ENCODE peak calls at places on chromosomes 5 and 9, in nine cellular contexts. M is lower lobe of right lung, Z is choroid plexus epithelial cell, R is astrocyte of the spinal cord, W is esophagus squamous epithelium, E is left ventricle myocardium inferior, O is lung, K is prostate gland, Y is uterus. N is an unnamed sample.

GRCh38 chr9:97786341-97786740 is 66.7 kb upstream of the FOXE1 start:
- DNase-seq in M (no peak), Z (peak; percentile 19), R (peak; percentile 20), W (no peak), E (no peak), O (no peak), K (no peak), Y (no peak), N (no peak)

GRCh38 chr9:130765135-130766030 is 69.7 kb upstream of the ABL1 start:
- DNase-seq in M (no peak), Z (no peak), R (peak; percentile 55), W (no peak), E (no peak), O (no peak), K (no peak), Y (no peak), N (no peak)

GRCh38 chr9:112529316-112529715 is 42.7 kb downstream of the KIAA1958 start:
- DNase-seq in M (no peak), Z (no peak), R (no peak), W (no peak), E (no peak), O (no peak), K (no peak), Y (no peak), N (no peak)

GRCh38 chr9:133907302-133907880 is 84.7 kb downstream of the VAV2 start:
- DNase-seq in M (no peak), Z (no peak), R (no peak), W (no peak), E (no peak), O (no peak), K (no peak), Y (no peak), N (no peak)

GRCh38 chr9:131656356-131657030 is 83.4 kb downstream of the RAPGEF1 start:
- DNase-seq in M (peak; percentile 93), Z (no peak), R (no peak), W (peak; percentile 62), E (peak; percentile 67), O (peak; percentile 81), K (peak; percentile 36), Y (no peak), N (no peak)

GRCh38 chr5:73180561-73180960 is 7.6 kb downstream of the TMEM174 start:
- DNase-seq in M (no peak), Z (peak; percentile 47), R (peak; percentile 28), W (no peak), E (no peak), O (no peak), K (no peak), Y (no peak), N (peak; percentile 26)

GRCh38 chr5:178998441-178998840 is 3.3 kb upstream of the GRM6 start:
- DNase-seq in M (no peak), Z (no peak), R (no peak), W (no peak), E (no peak), O (no peak), K (no peak), Y (no peak), N (no peak)

GRCh38 chr9:74006935-74007334 is 490.2 kb upstream of the RORB start:
- DNase-seq in M (no peak), Z (peak; percentile 74), R (peak; percentile 23), W (no peak), E (no peak), O (no peak), K (no peak), Y (no peak), N (no peak)

GRCh38 chr5:95733100-95733499 is 2.0 kb downstream of the RHOBTB3 start:
- DNase-seq in M (no peak), Z (no peak), R (peak; percentile 28), W (no peak), E (no peak), O (no peak), K (no peak), Y (no peak), N (no peak)
- H3K4me3 ChIP-seq in M (peak overlapping the region; percentile 74), Z (peak overlapping the region; percentile 70), R (peak overlapping the region; percentile 90), W (peak overlapping the region; percentile 87), E (peak overlapping the region; percentile 89), O (no peak overlapping the region), K (peak overlapping the region; percentile 91), Y (peak overlapping the region; percentile 64), N (peak overlapping the region; percentile 83)

DNA sequence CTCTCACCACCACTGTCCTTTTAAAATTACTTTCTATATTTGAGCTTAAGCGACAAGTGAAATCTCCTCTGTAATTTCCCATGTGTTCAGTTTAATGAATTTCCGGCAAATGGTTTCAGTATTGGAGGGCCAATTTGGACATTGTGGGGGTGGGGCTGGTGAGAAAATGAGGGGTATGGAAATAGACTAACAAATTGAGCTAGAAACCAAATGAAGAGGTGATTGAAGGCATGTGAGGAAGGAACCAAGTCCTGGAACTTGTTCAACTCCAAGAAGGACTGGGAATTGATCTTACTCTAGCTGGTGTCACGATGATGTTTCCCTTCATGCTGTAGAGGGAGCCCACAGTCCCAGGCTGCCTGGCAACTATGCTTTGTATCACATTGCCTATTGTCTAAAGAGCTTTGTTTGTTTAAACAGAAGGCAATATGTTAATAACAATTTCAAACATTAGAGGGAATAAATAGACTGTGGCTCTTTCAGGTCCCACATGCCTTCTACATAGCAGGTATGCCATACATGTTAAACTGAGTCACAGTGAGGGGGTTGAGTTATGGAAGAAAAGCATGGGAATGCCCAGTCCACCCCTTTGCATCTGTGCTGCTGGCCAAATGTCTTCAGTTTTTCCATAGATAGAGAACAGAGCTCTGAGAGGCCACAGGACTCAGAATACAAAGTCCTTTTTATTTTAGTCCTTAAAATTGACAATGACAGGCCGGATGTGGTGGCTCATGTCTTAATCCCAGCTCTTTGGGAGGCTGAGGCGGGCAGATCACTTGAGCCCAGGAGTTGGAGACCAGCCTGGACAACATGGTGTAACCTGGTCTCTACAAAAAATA is 25.0 kb upstream of the MATR3 start:
- DNase-seq in M (no peak), Z (no peak), R (no peak), W (no peak), E (no peak), O (no peak), K (no peak), Y (no peak), N (no peak)
- TF ChIP-seq CTCF in M (peak; percentile 10), Z (peak; percentile 31), R (no peak), W (no peak), E (peak; percentile 19), O (no peak), K (no peak), Y (no peak), N (no peak)

GRCh38 chr9:14433841-14434511 is 120.0 kb upstream of the NFIB start:
- DNase-seq in M (no peak), Z (peak; percentile 86), R (peak; percentile 73), W (no peak), E (no peak), O (no peak), K (no peak), Y (peak; percentile 44), N (peak; percentile 65)

GRCh38 chr9:14437336-14438231 is 123.6 kb upstream of the NFIB start:
- DNase-seq in M (no peak), Z (no peak), R (no peak), W (no peak), E (no peak), O (no peak), K (no peak), Y (peak; percentile 18), N (no peak)

GRCh38 chr9:14435871-14436270 is 121.9 kb upstream of the NFIB start:
- DNase-seq in M (no peak), Z (no peak), R (no peak), W (no peak), E (no peak), O (no peak), K (no peak), Y (no peak), N (no peak)

GRCh38 chr9:14434971-14435718 is 121.2 kb upstream of the NFIB start:
- DNase-seq in M (no peak), Z (no peak), R (no peak), W (no peak), E (no peak), O (no peak), K (no peak), Y (no peak), N (no peak)

DNA sequence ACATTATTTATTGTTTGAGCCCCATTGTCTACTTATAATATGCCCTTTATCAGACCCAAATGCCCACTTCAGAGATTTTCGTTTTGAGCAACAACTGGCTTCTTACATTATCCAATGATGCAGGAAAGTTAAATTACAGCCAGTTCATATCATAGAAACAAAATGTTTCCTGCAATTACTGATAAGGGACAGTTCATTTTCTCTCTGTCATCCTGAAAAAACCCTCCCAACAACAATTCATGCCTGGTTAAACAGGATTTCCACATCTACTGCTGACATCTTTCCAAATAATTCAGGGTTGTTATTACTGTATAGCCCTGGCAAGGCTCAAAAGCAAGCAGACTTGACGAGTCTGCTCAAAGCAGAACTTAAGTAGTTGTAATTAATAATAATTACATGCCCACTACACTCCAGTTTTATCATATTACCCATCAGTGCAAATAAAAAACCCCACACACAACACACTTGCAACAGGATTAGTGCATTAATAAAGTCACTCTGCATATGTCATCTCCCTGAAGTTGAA is 119.4 kb upstream of the NFIB start:
- DNase-seq in M (no peak), Z (peak; percentile 23), R (no peak), W (no peak), E (no peak), O (no peak), K (no peak), Y (no peak), N (no peak)
- H3K4me3 ChIP-seq in M (peak overlapping the region; percentile 5), Z (no peak overlapping the region), R (no peak overlapping the region), W (no peak overlapping the region), E (peak overlapping the region; percentile 3), O (no peak overlapping the region), K (no peak overlapping the region), Y (no peak overlapping the region), N (no peak overlapping the region)

GRCh38 chr5:151703780-151704179 is 17.1 kb upstream of the SPARC start:
- DNase-seq in M (no peak), Z (no peak), R (no peak), W (no peak), E (no peak), O (no peak), K (no peak), Y (no peak), N (no peak)

GRCh38 chr5:151706906-151707305 is 20.2 kb upstream of the SPARC start:
- DNase-seq in M (no peak), Z (no peak), R (no peak), W (no peak), E (no peak), O (no peak), K (no peak), Y (no peak), N (no peak)

GRCh38 chr5:151709109-151709735 is 22.5 kb upstream of the SPARC start:
- DNase-seq in M (no peak), Z (no peak), R (no peak), W (no peak), E (no peak), O (no peak), K (no peak), Y (no peak), N (no peak)

GRCh38 chr5:151708126-151708525 is 21.4 kb upstream of the SPARC start:
- DNase-seq in M (no peak), Z (peak; percentile 31), R (no peak), W (no peak), E (no peak), O (no peak), K (no peak), Y (no peak), N (no peak)

GRCh38 chr5:151707566-151707965 is 20.9 kb upstream of the SPARC start:
- DNase-seq in M (no peak), Z (peak; percentile 26), R (no peak), W (no peak), E (no peak), O (no peak), K (no peak), Y (no peak), N (no peak)
- TF ChIP-seq CTCF in M (no peak), Z (peak; percentile 11), R (no peak), W (no peak), E (no peak), O (no peak), K (no peak), Y (no peak), N (no peak)

GRCh38 chr5:2289380-2289779 is 406.7 kb upstream of the IRX4 start:
- DNase-seq in M (no peak), Z (no peak), R (no peak), W (no peak), E (no peak), O (no peak), K (no peak), Y (no peak), N (no peak)
- H3K4me3 ChIP-seq in M (no peak overlapping the region), Z (no peak overlapping the region), R (no peak overlapping the region), W (no peak overlapping the region), E (no peak overlapping the region), O (no peak overlapping the region), K (no peak overlapping the region), Y (no peak overlapping the region), N (no peak overlapping the region)